ENCODE peak calls at places on chromosome 19, in ten cellular contexts. One of them, this sample, is unnamed.

GRCh38 chr19:44865196-44865767 is 19.2 kb downstream of the NECTIN2 start:
- DNase-seq in fibroblast of lung: no peak
- DNase-seq in esophagus squamous epithelium: no peak
- DNase-seq in AG04450: no peak
- DNase-seq in stomach: no peak
- DNase-seq in heart left ventricle: no peak
- DNase-seq in uterus: no peak
- DNase-seq in ovary: no peak
- DNase-seq in heart right ventricle: no peak
- DNase-seq in body of pancreas: no peak
- DNase-seq in this sample: no peak

GRCh38 chr19:46068345-46069258 is 27.8 kb upstream of the IGFL4 start:
- DNase-seq in ovary: no peak
- DNase-seq in heart right ventricle: no peak
- DNase-seq in AG04450: peak
- DNase-seq in heart left ventricle: no peak
- DNase-seq in body of pancreas: no peak
- DNase-seq in esophagus squamous epithelium: no peak
- DNase-seq in fibroblast of lung: peak
- DNase-seq in stomach: no peak
- DNase-seq in uterus: no peak
- DNase-seq in this sample: no peak

GRCh38 chr19:46198756-46199155 is 30.8 kb upstream of the IGFL1 start:
- DNase-seq in esophagus squamous epithelium: no peak
- DNase-seq in heart left ventricle: no peak
- DNase-seq in body of pancreas: no peak
- DNase-seq in AG04450: no peak
- DNase-seq in uterus: no peak
- DNase-seq in fibroblast of lung: peak
- DNase-seq in stomach: no peak
- DNase-seq in heart right ventricle: no peak
- DNase-seq in ovary: no peak
- DNase-seq in this sample: no peak

GRCh38 chr19:47523473-47523872 is 8.6 kb upstream of the NAPA start:
- DNase-seq in heart right ventricle: no peak
- DNase-seq in uterus: no peak
- DNase-seq in heart left ventricle: no peak
- DNase-seq in ovary: no peak
- DNase-seq in AG04450: no peak
- DNase-seq in esophagus squamous epithelium: no peak
- DNase-seq in fibroblast of lung: no peak
- DNase-seq in body of pancreas: no peak
- DNase-seq in stomach: no peak
- DNase-seq in this sample: no peak

GRCh38 chr19:14565298-14565679 is 6.6 kb downstream of the NDUFB7 start:
- DNase-seq in fibroblast of lung: no peak
- DNase-seq in uterus: no peak
- DNase-seq in stomach: no peak
- DNase-seq in heart left ventricle: no peak
- DNase-seq in AG04450: no peak
- DNase-seq in heart right ventricle: no peak
- DNase-seq in body of pancreas: no peak
- DNase-seq in esophagus squamous epithelium: no peak
- DNase-seq in ovary: peak
- DNase-seq in this sample: no peak

GRCh38 chr19:54518844-54519243 is 16.2 kb downstream of the LAIR2 start:
- DNase-seq in fibroblast of lung: no peak
- DNase-seq in stomach: no peak
- DNase-seq in AG04450: no peak
- DNase-seq in ovary: no peak
- DNase-seq in esophagus squamous epithelium: no peak
- DNase-seq in uterus: peak
- DNase-seq in heart right ventricle: no peak
- DNase-seq in body of pancreas: no peak
- DNase-seq in heart left ventricle: no peak
- DNase-seq in this sample: peak

GRCh38 chr19:31316201-31316951 is 32.9 kb downstream of the TSHZ3 start:
- DNase-seq in fibroblast of lung: peak
- DNase-seq in stomach: no peak
- DNase-seq in heart right ventricle: no peak
- DNase-seq in esophagus squamous epithelium: no peak
- DNase-seq in AG04450: no peak
- DNase-seq in body of pancreas: no peak
- DNase-seq in heart left ventricle: no peak
- DNase-seq in uterus: peak
- DNase-seq in ovary: no peak
- DNase-seq in this sample: peak

GRCh38 chr19:35702223-35703012 is 1.9 kb upstream of the ZBTB32 start:
- DNase-seq in fibroblast of lung: peak
- DNase-seq in ovary: peak
- DNase-seq in AG04450: peak
- DNase-seq in esophagus squamous epithelium: peak
- DNase-seq in uterus: peak
- DNase-seq in heart right ventricle: peak
- DNase-seq in stomach: peak
- DNase-seq in body of pancreas: peak
- DNase-seq in heart left ventricle: peak
- DNase-seq in this sample: peak

GRCh38 chr19:50154529-50154928 is 8.6 kb downstream of the IZUMO2 start:
- DNase-seq in stomach: no peak
- DNase-seq in heart right ventricle: no peak
- DNase-seq in AG04450: no peak
- DNase-seq in heart left ventricle: no peak
- DNase-seq in uterus: no peak
- DNase-seq in esophagus squamous epithelium: no peak
- DNase-seq in ovary: no peak
- DNase-seq in fibroblast of lung: no peak
- DNase-seq in body of pancreas: no peak
- DNase-seq in this sample: no peak

GRCh38 chr19:32018014-32018413 is 327.4 kb upstream of the ZNF507 start:
- DNase-seq in fibroblast of lung: peak
- DNase-seq in uterus: peak
- DNase-seq in AG04450: no peak
- DNase-seq in body of pancreas: no peak
- DNase-seq in ovary: peak
- DNase-seq in stomach: no peak
- DNase-seq in esophagus squamous epithelium: no peak
- DNase-seq in heart right ventricle: no peak
- DNase-seq in heart left ventricle: no peak
- DNase-seq in this sample: no peak

GRCh38 chr19:49591731-49592485 is 926 bp downstream of the PRR12 start:
- DNase-seq in AG04450: no peak
- DNase-seq in body of pancreas: peak
- DNase-seq in heart left ventricle: peak
- DNase-seq in ovary: peak
- DNase-seq in stomach: peak
- DNase-seq in uterus: peak
- DNase-seq in esophagus squamous epithelium: no peak
- DNase-seq in fibroblast of lung: peak
- DNase-seq in heart right ventricle: peak
- DNase-seq in this sample: peak

DNA sequence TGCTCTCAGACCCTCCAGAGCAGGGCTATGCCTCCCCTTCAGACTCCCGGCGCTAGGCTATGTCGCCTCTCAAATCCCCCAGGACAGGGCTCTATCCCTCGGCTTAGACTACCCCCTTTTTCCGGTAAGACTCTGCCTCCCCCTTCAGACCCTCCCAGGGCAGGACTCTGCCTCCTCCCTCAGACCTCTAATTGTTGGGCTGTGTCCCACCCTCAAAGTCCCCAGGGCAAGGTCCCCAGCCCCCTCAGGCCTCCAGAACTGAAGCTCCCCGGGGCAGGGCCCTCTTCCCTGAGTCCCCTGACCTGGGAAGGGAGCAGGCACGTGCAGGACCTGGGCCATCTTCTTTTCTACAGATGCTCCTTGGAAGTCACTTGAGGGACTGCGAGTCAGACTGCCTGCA is 3.2 kb downstream of the KANK2 start:
- DNase-seq in heart left ventricle: no peak
- DNase-seq in fibroblast of lung: no peak
- DNase-seq in AG04450: no peak
- DNase-seq in heart right ventricle: no peak
- DNase-seq in uterus: no peak
- DNase-seq in stomach: no peak
- DNase-seq in body of pancreas: no peak
- DNase-seq in esophagus squamous epithelium: no peak
- DNase-seq in ovary: no peak
- DNase-seq in this sample: no peak
- H3K27ac ChIP-seq in heart left ventricle: peak
- H3K27ac ChIP-seq in fibroblast of lung: peak
- H3K27ac ChIP-seq in AG04450: peak
- H3K27ac ChIP-seq in heart right ventricle: peak
- H3K27ac ChIP-seq in uterus: peak
- H3K27ac ChIP-seq in stomach: peak
- H3K27ac ChIP-seq in body of pancreas: peak
- H3K27ac ChIP-seq in esophagus squamous epithelium: peak
- H3K27ac ChIP-seq in ovary: peak
- H3K27ac ChIP-seq in this sample: no peak

GRCh38 chr19:18423258-18424020 is 4.2 kb downstream of the SSBP4 start:
- DNase-seq in AG04450: no peak
- DNase-seq in body of pancreas: no peak
- DNase-seq in heart right ventricle: no peak
- DNase-seq in esophagus squamous epithelium: no peak
- DNase-seq in heart left ventricle: no peak
- DNase-seq in uterus: no peak
- DNase-seq in ovary: no peak
- DNase-seq in stomach: no peak
- DNase-seq in fibroblast of lung: no peak
- DNase-seq in this sample: no peak

GRCh38 chr19:18421371-18421959 is 2.3 kb downstream of the SSBP4 start:
- DNase-seq in AG04450: no peak
- DNase-seq in esophagus squamous epithelium: no peak
- DNase-seq in heart left ventricle: no peak
- DNase-seq in ovary: peak
- DNase-seq in heart right ventricle: no peak
- DNase-seq in uterus: peak
- DNase-seq in body of pancreas: no peak
- DNase-seq in fibroblast of lung: no peak
- DNase-seq in stomach: no peak
- DNase-seq in this sample: no peak

GRCh38 chr19:18420931-18421330 is 1.7 kb downstream of the SSBP4 start:
- DNase-seq in fibroblast of lung: no peak
- DNase-seq in heart left ventricle: no peak
- DNase-seq in heart right ventricle: no peak
- DNase-seq in esophagus squamous epithelium: no peak
- DNase-seq in uterus: peak
- DNase-seq in AG04450: no peak
- DNase-seq in ovary: peak
- DNase-seq in body of pancreas: no peak
- DNase-seq in stomach: no peak
- DNase-seq in this sample: no peak

GRCh38 chr19:18424122-18424889 is 5.1 kb downstream of the SSBP4 start:
- DNase-seq in fibroblast of lung: no peak
- DNase-seq in body of pancreas: no peak
- DNase-seq in heart left ventricle: no peak
- DNase-seq in AG04450: no peak
- DNase-seq in ovary: peak
- DNase-seq in esophagus squamous epithelium: no peak
- DNase-seq in heart right ventricle: no peak
- DNase-seq in stomach: no peak
- DNase-seq in uterus: no peak
- DNase-seq in this sample: no peak

DNA sequence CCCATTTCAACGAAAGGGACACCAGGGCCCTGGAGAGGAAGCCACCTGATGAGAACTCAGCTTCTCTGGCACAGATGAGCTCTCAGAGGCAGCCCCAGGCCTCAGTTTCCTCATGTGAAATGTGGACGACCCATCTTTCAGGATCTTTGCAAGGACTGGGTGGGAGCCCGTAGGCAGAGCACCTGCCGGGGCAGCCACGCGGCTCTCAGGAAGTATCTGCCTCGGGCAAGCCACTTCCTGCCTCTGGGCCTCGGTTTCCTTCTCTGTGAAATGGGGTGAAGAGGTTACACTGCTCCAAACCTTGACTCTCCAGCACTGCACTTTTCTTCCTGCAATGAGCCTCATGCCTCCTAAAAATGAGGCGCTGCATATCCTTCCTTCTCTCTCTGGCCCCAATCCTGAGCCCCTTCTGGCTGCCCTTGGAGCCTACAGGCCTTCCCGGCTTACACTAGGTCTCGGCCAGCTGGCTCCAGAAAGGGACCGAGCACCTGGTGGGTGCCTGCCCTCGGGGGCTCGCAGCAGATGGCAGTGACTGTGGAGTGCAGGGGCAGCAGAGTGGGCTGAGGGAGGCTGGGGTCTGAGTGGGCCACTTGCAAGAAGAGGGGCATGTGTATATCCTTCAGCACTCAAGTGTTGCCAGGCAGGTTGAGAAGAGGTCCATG is 3.5 kb downstream of the SSBP4 start:
- DNase-seq in stomach: no peak
- DNase-seq in fibroblast of lung: no peak
- DNase-seq in heart right ventricle: no peak
- DNase-seq in body of pancreas: no peak
- DNase-seq in uterus: peak
- DNase-seq in AG04450: no peak
- DNase-seq in heart left ventricle: no peak
- DNase-seq in ovary: peak
- DNase-seq in esophagus squamous epithelium: no peak
- DNase-seq in this sample: no peak
- H3K4me3 ChIP-seq in stomach: no peak
- H3K4me3 ChIP-seq in fibroblast of lung: no peak
- H3K4me3 ChIP-seq in heart right ventricle: no peak
- H3K4me3 ChIP-seq in body of pancreas: no peak
- H3K4me3 ChIP-seq in uterus: no peak
- H3K4me3 ChIP-seq in AG04450: no peak
- H3K4me3 ChIP-seq in heart left ventricle: peak
- H3K4me3 ChIP-seq in ovary: no peak
- H3K4me3 ChIP-seq in esophagus squamous epithelium: no peak
- H3K4me3 ChIP-seq in this sample: no peak

DNA sequence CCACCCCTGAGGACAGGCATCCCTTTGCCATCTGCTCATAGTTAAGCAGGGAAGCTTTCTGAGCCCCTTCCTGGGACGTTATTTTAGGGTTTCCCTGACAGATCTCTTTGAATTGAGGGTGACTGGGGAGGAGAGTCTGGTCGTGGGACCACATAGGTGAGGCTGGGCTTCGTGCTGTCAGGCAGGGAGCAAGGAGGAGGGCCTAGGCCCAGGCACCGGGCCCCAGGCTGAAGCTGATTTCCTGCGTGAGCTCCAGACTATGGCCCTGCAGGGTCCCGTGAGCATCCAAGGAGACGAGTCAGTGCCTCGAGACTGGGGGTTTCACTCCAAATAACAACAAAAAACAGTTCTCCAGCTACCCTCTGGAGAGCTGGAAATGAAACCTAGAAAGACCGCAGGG is 60.4 kb downstream of the MYO9B start:
- DNase-seq in heart right ventricle: no peak
- DNase-seq in heart left ventricle: no peak
- DNase-seq in esophagus squamous epithelium: no peak
- DNase-seq in fibroblast of lung: peak
- DNase-seq in body of pancreas: no peak
- DNase-seq in AG04450: no peak
- DNase-seq in stomach: no peak
- DNase-seq in ovary: no peak
- DNase-seq in uterus: no peak
- DNase-seq in this sample: no peak
- H3K27ac ChIP-seq in heart right ventricle: peak
- H3K27ac ChIP-seq in heart left ventricle: peak
- H3K27ac ChIP-seq in esophagus squamous epithelium: peak
- H3K27ac ChIP-seq in fibroblast of lung: peak
- H3K27ac ChIP-seq in body of pancreas: peak
- H3K27ac ChIP-seq in AG04450: peak
- H3K27ac ChIP-seq in stomach: peak
- H3K27ac ChIP-seq in ovary: peak
- H3K27ac ChIP-seq in uterus: peak
- H3K27ac ChIP-seq in this sample: peak

GRCh38 chr19:29687244-29687896 is 22.1 kb downstream of the PLEKHF1 start:
- DNase-seq in AG04450: peak
- DNase-seq in ovary: no peak
- DNase-seq in heart left ventricle: no peak
- DNase-seq in fibroblast of lung: peak
- DNase-seq in body of pancreas: no peak
- DNase-seq in uterus: peak
- DNase-seq in heart right ventricle: no peak
- DNase-seq in stomach: no peak
- DNase-seq in esophagus squamous epithelium: no peak
- DNase-seq in this sample: no peak
- H3K4me3 ChIP-seq in AG04450: peak
- H3K4me3 ChIP-seq in ovary: peak
- H3K4me3 ChIP-seq in heart left ventricle: no peak
- H3K4me3 ChIP-seq in fibroblast of lung: peak
- H3K4me3 ChIP-seq in body of pancreas: no peak
- H3K4me3 ChIP-seq in uterus: peak
- H3K4me3 ChIP-seq in heart right ventricle: no peak
- H3K4me3 ChIP-seq in stomach: no peak
- H3K4me3 ChIP-seq in esophagus squamous epithelium: peak
- H3K4me3 ChIP-seq in this sample: no peak

This sample was measured in cardiac muscle cell.